ENCODE peak calls at places on chromosomes 3 and 15, in eight cellular contexts. G is cardiac septum; F is germinal center; U is COR-L47; B is stimulated activated CD4-positive, alpha-beta T cell treated with anti-CD3 and anti-CD28 coated beads, Interleukin-1b, Interleukin-23, amount 100 ng/mL, for 24 hours; K is activated T-cell treated with anti-CD3 and anti-CD28 coated beads, Interleukin-2, amount 50 U/mL, for 72 hours; H is GM23248; P is activated CD8-positive, alpha-beta memory T cell treated with anti-CD3 and anti-CD28 coated beads for 48 hours. N is an unnamed sample.

GRCh38 chr15:90765966-90766365 is 48.8 kb downstream of the BLM start:
- DNase-seq in B (no peak), G (no peak), F (no peak), H (no peak), U (no peak), P (no peak), K (no peak), N (no peak)

GRCh38 chr3:155785662-155786295 is 20.3 kb downstream of the C3orf33 start:
- DNase-seq in P (no peak), G (no peak), K (no peak), F (no peak), U (peak; percentile 66), H (no peak), B (no peak), N (no peak)

GRCh38 chr3:158702815-158703481 is 29.3 kb downstream of the RARRES1 start:
- DNase-seq in F (no peak), U (no peak), G (no peak), H (peak; percentile 77), K (no peak), P (no peak), B (no peak), N (peak; percentile 59)

GRCh38 chr3:172929451-172929850 is 178.9 kb downstream of the ECT2 start:
- DNase-seq in G (no peak), U (no peak), H (no peak), B (no peak), K (no peak), F (no peak), P (no peak), N (no peak)

GRCh38 chr3:11335056-11335608 is 62.9 kb downstream of the ATG7 start:
- DNase-seq in G (no peak), B (no peak), K (peak; percentile 40), U (peak; percentile 24), F (peak; percentile 45), P (no peak), H (peak; percentile 82), N (peak; percentile 47)

GRCh38 chr15:65085990-65086679 is 9.6 kb downstream of the KBTBD13 start:
- DNase-seq in F (no peak), H (peak; percentile 50), B (no peak), G (no peak), P (no peak), U (peak; percentile 46), K (peak; percentile 10), N (peak; percentile 22)

GRCh38 chr3:61043156-61043555 is 208.1 kb downstream of the FHIT start:
- DNase-seq in G (no peak), H (no peak), U (no peak), F (no peak), K (no peak), B (no peak), P (no peak), N (no peak)

GRCh38 chr3:133753779-133754164 is 7.6 kb downstream of the TF start:
- DNase-seq in P (no peak), F (no peak), H (no peak), B (no peak), G (no peak), U (no peak), K (no peak), N (no peak)

GRCh38 chr15:67771201-67771600 is 54.1 kb upstream of the SKOR1 start:
- DNase-seq in K (no peak), F (no peak), P (no peak), H (no peak), G (no peak), U (no peak), B (no peak), N (no peak)

GRCh38 chr3:193868590-193868989 is 267.4 kb upstream of the HES1 start:
- DNase-seq in H (no peak), B (no peak), K (no peak), U (no peak), P (no peak), G (no peak), F (peak; percentile 65), N (no peak)

GRCh38 chr3:106920609-106921008 is 456.6 kb upstream of the CCDC54 start:
- DNase-seq in H (no peak), P (no peak), K (no peak), F (no peak), G (no peak), B (no peak), U (no peak), N (no peak)